ENCODE peak calls at places on chromosomes 1 and 21, in seven cellular contexts. J is PC-3, U is ovary, S is cardiac fibroblast, V is lower lobe of right lung, D is colonic mucosa, H is upper lobe of right lung. M is an unnamed sample.

GRCh38 chr1:158087320-158087927 is 93.3 kb upstream of the CD1D start:
- DNase-seq in J (peak), U (peak), H (no peak), D (peak), V (no peak), S (peak), M (peak)

GRCh38 chr21:33301632-33302002 is 23.2 kb upstream of the IFNAR1 start:
- DNase-seq in S (no peak), U (no peak), J (no peak), V (no peak), H (no peak), D (peak), M (no peak)

GRCh38 chr1:17212487-17213121 is 7.7 kb downstream of the PADI1 start:
- DNase-seq in S (peak), U (peak), V (peak), D (no peak), H (peak), J (no peak), M (peak)

GRCh38 chr1:167650266-167651160 is 20.5 kb downstream of the RCSD1 start:
- DNase-seq in D (no peak), V (no peak), H (no peak), S (no peak), J (no peak), U (no peak), M (no peak)

GRCh38 chr1:110945626-110946025 is 18.1 kb downstream of the LRIF1 start:
- DNase-seq in S (peak), V (no peak), D (no peak), J (peak), H (no peak), U (no peak), M (peak)

GRCh38 chr1:201506092-201506491 is 831 bp downstream of the CSRP1 start:
- DNase-seq in S (no peak), J (no peak), U (peak), V (no peak), D (no peak), H (no peak), M (no peak)

GRCh38 chr1:50977575-50978143 is 7.6 kb downstream of the CDKN2C start:
- DNase-seq in S (peak), J (peak), D (peak), V (peak), H (peak), U (peak), M (peak)

GRCh38 chr1:93317207-93317606 is 28.5 kb upstream of the DR1 start:
- DNase-seq in J (no peak), D (no peak), V (peak), S (no peak), H (no peak), U (no peak), M (no peak)

GRCh38 chr1:230464618-230465017 is 38.5 kb upstream of the PGBD5 start:
- DNase-seq in J (no peak), D (no peak), H (no peak), S (peak), U (no peak), V (no peak), M (no peak)

GRCh38 chr1:107943694-107944093 is 21.3 kb downstream of the VAV3 start:
- DNase-seq in D (no peak), H (no peak), U (no peak), V (no peak), S (no peak), J (no peak), M (no peak)

GRCh38 chr1:56330400-56331026 is 248.8 kb downstream of the PLPP3 start:
- DNase-seq in S (peak), U (no peak), J (peak), H (no peak), V (no peak), D (no peak), M (peak)

DNA sequence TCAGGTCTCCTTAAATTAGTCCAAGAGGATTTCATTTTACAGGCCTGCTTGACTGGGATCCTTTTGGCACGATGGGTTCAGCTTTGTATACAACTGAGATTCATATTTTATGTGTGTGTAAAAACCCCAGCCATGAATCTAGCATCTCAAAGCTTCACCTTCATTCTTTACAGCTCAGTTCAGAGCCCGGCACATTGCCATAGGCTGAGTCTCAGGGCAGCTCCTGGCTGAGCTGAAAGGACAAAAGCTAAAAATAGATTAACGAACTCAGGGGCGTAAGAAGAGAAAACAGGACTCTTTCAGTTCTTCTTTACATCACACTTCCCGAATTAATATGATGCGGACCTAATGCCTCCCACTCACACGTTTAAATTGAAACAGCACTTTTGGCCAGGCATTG is 262.8 kb upstream of the PBX1 start:
- DNase-seq in J (no peak), U (no peak), D (no peak), V (no peak), H (no peak), S (no peak), M (no peak)
- H3K4me3 ChIP-seq in J (no peak), U (peak), D (no peak), V (no peak), H (no peak), S (no peak), M (no peak)

DNA sequence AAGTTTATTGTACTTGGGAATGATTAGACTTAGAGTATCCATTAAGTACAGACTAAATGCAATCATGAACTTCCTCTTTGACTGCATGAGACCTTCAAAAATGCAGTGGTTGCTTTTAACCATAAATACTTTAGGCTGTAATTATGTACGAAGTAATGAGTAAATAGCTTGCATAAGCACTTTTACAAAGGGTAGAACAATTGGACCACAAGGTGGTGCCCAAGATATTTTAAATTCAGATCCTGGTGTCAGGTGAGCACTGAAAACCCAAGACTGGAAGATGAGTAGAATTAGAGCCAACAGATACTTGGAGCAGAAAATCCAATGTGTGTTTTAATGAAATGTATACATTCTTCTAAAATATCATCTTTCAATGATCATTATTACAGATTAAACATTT is 43.4 kb upstream of the RHOU start:
- DNase-seq in J (peak), V (no peak), D (peak), U (no peak), S (peak), H (no peak), M (peak)
- TF ChIP-seq CTCF in J (peak), V (peak), D (peak), U (peak), S (peak), H (peak), M (peak)

GRCh38 chr1:36641776-36642175 is 159.1 kb upstream of the CSF3R start:
- DNase-seq in H (no peak), U (no peak), V (no peak), D (no peak), J (no peak), S (no peak), M (no peak)

GRCh38 chr1:36639461-36639860 is 156.7 kb upstream of the CSF3R start:
- DNase-seq in S (no peak), V (no peak), H (no peak), U (no peak), J (no peak), D (no peak), M (no peak)

GRCh38 chr1:36645911-36646310 is 163.2 kb upstream of the CSF3R start:
- DNase-seq in D (no peak), H (no peak), U (no peak), V (no peak), S (no peak), J (no peak), M (no peak)

GRCh38 chr1:36644556-36644955 is 161.8 kb upstream of the CSF3R start:
- DNase-seq in J (no peak), S (no peak), H (no peak), V (no peak), U (no peak), D (no peak), M (no peak)

DNA sequence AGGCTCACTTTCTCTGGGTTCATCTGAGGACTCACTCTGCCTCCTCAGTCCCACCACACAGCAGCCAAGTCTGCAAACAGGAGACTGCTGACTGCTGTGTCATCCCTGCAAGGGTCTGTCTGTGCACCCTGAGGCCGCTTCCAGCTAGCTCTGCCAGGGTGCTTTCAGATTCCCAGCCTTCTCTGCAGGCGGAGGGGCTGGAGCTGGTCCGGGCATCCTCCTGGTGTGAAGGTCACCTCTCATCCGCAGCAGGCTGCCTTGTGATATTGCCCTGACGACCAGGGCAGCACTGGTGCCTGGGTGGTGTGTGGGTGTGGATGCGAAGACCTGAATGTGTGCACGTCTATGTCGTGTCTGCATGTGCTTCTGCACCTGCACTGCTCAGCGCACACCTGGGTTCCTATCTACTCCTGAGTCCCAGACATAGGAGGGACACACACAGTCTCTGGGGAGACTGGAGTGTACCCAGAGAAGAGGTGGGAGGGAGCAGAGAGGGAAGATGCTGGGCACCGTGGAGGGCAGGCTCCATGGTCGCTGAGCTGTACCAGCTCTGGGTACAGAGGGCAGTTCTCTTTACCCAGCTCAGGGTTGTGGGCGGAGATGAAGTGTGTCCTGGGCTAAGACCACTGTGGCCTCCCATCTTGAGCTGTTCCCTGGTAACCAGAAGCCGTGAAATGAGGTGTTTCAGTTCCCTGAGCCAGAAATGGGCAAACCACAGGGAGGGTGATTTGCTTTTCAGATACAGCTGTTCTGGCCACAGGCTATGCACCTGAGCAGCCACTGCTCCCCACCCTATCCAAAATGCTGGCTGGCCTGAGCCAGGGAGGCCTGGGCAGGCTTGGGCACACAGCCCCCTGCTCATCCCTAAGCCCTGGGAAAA is 160.9 kb upstream of the CSF3R start:
- DNase-seq in S (no peak), V (no peak), J (no peak), H (no peak), D (no peak), U (no peak), M (no peak)
- H3K4me3 ChIP-seq in S (no peak), V (no peak), J (no peak), H (no peak), D (no peak), U (no peak), M (no peak)

GRCh38 chr21:23452384-23453083 is 2154.7 kb downstream of the MRPL39 start:
- DNase-seq in U (no peak), S (no peak), H (peak), J (peak), D (no peak), V (no peak), M (no peak)
- TF ChIP-seq CTCF in U (no peak), S (no peak), H (peak), J (peak), D (no peak), V (no peak), M (no peak)

DNA sequence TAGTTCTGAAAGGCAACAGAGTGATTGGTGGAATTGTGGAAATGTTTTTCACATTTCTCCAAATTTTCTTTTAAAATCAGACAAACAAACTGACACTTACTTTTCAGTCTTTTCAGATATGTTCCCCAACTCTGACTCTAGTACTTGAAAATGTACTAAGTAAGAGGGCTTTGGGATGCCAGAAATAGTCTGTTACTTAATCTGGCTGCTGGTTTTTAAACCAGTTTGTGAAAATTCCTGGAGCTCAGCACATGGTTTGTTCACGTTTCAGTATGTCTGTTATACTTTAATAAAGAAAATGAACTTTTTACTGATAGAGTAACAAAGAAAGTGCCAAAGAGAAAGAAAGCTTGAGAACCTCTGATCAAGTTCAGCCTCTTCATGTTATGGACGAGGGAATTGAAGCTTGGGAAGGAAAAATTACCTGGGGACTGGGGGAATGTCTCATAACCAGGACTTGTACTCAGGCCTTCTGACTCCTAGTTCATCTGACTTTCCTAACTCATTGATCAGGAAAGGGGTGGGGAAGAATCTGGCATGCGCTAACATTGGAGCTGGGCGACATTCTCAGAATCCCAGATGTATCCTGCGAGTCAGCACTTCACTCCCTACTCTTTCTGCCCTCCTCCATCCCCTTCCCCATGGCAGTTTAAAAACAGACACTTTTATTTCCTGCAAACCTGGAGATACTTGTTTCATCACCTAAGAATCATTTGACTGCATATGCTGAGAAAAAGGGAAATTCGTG is 30.8 kb upstream of the DNAJC6 start:
- DNase-seq in D (no peak), U (no peak), H (no peak), S (no peak), J (no peak), V (no peak), M (no peak)
- H3K4me3 ChIP-seq in D (no peak), U (no peak), H (peak), S (no peak), J (no peak), V (no peak), M (no peak)

DNA sequence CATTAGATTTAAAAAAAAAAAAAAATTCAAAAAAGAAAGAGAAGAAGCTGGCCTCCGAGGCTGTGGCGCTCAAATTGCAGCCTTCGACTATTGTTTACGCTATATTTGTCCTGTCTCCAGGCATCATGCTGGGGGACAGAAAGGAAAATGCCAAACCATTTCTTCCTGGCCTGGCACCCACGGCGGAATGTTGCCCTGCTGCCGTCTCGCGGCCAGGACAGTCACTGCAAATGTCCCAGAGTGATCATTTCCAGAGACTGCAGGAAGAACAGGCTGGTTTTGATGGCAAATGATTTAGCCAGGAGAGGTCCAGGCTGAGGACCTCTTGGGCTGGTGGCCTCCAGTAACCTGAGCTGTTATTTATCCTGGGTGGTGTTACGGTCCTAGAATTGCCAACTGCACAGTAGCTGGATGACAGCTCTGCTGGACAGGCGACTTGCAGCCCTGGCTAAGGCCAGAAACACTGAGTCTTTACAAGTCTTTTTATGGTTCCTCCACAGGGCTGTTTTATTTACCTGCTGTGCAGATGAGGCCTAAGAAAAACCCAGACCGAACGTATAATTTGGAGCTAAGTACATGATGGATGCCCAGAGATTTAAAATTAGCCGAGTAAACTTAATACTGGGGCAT is 30.2 kb upstream of the LRRC38 start:
- DNase-seq in J (peak), V (peak), S (peak), H (peak), U (peak), D (no peak), M (peak)
- TF ChIP-seq CTCF in J (peak), V (peak), S (peak), H (peak), U (peak), D (peak), M (peak)

GRCh38 chr21:17794631-17795030 is 24.5 kb downstream of the C21orf91 start:
- DNase-seq in J (no peak), V (no peak), S (no peak), U (no peak), H (no peak), D (no peak), M (no peak)
- H3K4me3 ChIP-seq in J (no peak), V (peak), S (no peak), U (no peak), H (peak), D (no peak), M (no peak)

GRCh38 chr1:8763888-8764287 is 53.6 kb downstream of the RERE start:
- DNase-seq in U (no peak), J (no peak), V (no peak), S (peak), D (no peak), H (no peak), M (peak)
- TF ChIP-seq CTCF in U (no peak), J (no peak), V (no peak), S (no peak), D (no peak), H (no peak), M (no peak)

GRCh38 chr21:45560106-45561021 is 18.1 kb upstream of the SLC19A1 start:
- DNase-seq in J (no peak), S (no peak), H (peak), V (peak), U (no peak), D (peak), M (no peak)

GRCh38 chr21:45562965-45563364 is 20.7 kb upstream of the SLC19A1 start:
- DNase-seq in U (no peak), V (peak), H (no peak), S (no peak), J (no peak), D (peak), M (no peak)

GRCh38 chr21:45559216-45560105 is 17.2 kb upstream of the SLC19A1 start:
- DNase-seq in S (no peak), V (peak), U (no peak), H (peak), D (peak), J (no peak), M (no peak)

GRCh38 chr21:45558044-45558721 is 15.9 kb upstream of the SLC19A1 start:
- DNase-seq in U (no peak), J (no peak), H (peak), D (no peak), V (peak), S (no peak), M (no peak)

GRCh38 chr21:45562401-45562800 is 20.2 kb upstream of the SLC19A1 start:
- DNase-seq in J (no peak), S (peak), H (no peak), V (no peak), D (peak), U (no peak), M (no peak)
- H3K4me3 ChIP-seq in J (no peak), S (no peak), H (peak), V (peak), D (no peak), U (no peak), M (no peak)